ENCODE peak calls at places on chromosomes 11 and 22, in seven cellular contexts. M, J, Q, F, Z, C and P are unnamed samples.

GRCh38 chr11:45928535-45929215 is 6.2 kb downstream of the LARGE2 start:
- DNase-seq in F (no peak), Q (no peak), Z (no peak), J (peak), M (no peak), C (peak), P (peak)

GRCh38 chr22:33000342-33001280 is 57.6 kb downstream of the SYN3 start:
- DNase-seq in C (peak), F (peak), J (peak), M (peak), Z (peak), Q (peak), P (no peak)

GRCh38 chr22:44585559-44586121 is 87.6 kb upstream of the RTL6 start:
- DNase-seq in C (peak), F (no peak), J (no peak), M (no peak), Z (no peak), Q (no peak), P (no peak)

GRCh38 chr11:65132988-65133700 is 1.2 kb downstream of the SYVN1 start:
- DNase-seq in F (peak), J (peak), C (peak), M (no peak), Z (no peak), Q (no peak), P (peak)

GRCh38 chr22:31286360-31287255 is 5.7 kb downstream of the PIK3IP1 start:
- DNase-seq in C (no peak), M (no peak), Q (no peak), J (no peak), Z (peak), F (no peak), P (no peak)

GRCh38 chr11:104134760-104135159 is 29.2 kb downstream of the PDGFD start:
- DNase-seq in Q (peak), J (no peak), Z (peak), F (no peak), C (no peak), M (peak), P (no peak)

GRCh38 chr11:121643530-121644512 is 191.1 kb upstream of the SORL1-AS1 start:
- DNase-seq in F (no peak), J (no peak), C (no peak), Z (no peak), M (no peak), Q (peak), P (no peak)

GRCh38 chr11:107928767-107929507 is 689 bp downstream of the RAB39A start:
- DNase-seq in J (no peak), C (no peak), Z (no peak), M (peak), F (peak), Q (no peak), P (no peak)

GRCh38 chr11:94281321-94281720 is 23.1 kb upstream of the IZUMO1R start:
- DNase-seq in Z (no peak), F (no peak), C (no peak), M (no peak), J (no peak), Q (no peak), P (no peak)

GRCh38 chr11:72079776-72080325 is 491 bp downstream of the NUMA1 start:
- DNase-seq in J (peak), F (no peak), Z (no peak), C (no peak), M (peak), Q (no peak), P (no peak)

GRCh38 chr22:36590441-36591056 is 61.6 kb upstream of the EIF3D start:
- DNase-seq in F (no peak), Z (no peak), M (no peak), J (no peak), Q (no peak), C (no peak), P (no peak)

GRCh38 chr11:75592699-75593098 is 30.6 kb downstream of the SERPINH1 start:
- DNase-seq in C (no peak), J (no peak), F (no peak), Q (no peak), M (no peak), Z (no peak), P (no peak)

GRCh38 chr11:110777765-110778164 is 65.5 kb upstream of the ARHGAP20 start:
- DNase-seq in C (no peak), F (no peak), J (no peak), M (no peak), Q (peak), Z (peak), P (no peak)